ENCODE peak calls at places on chromosomes 13 and 19, in five cellular contexts. L, B, X, E and U are unnamed samples.

GRCh38 chr13:114200673-114201005 is 21.6 kb downstream of the CFAP97D2 start:
- DNase-seq in L (no peak), B (no peak), X (no peak), E (no peak), U (no peak)

GRCh38 chr13:100097821-100098220 is 8.9 kb downstream of the PCCA start:
- DNase-seq in L (no peak), B (no peak), X (no peak), E (no peak), U (no peak)

GRCh38 chr13:22505489-22505888 is 675.3 kb upstream of the SGCG start:
- DNase-seq in B (no peak), L (no peak), X (no peak), E (peak; percentile 91), U (no peak)

GRCh38 chr19:56637976-56638555 is 4.9 kb upstream of the SMIM17 start:
- DNase-seq in X (peak; percentile 30), L (peak; percentile 84), B (no peak), E (peak; percentile 42), U (peak; percentile 54)

GRCh38 chr13:94030415-94031119 is 448.9 kb downstream of the DCT start:
- DNase-seq in E (no peak), L (no peak), X (no peak), B (no peak), U (no peak)

GRCh38 chr19:48624791-48625723 is 5.8 kb downstream of the SPHK2 start:
- DNase-seq in L (peak; percentile 64), B (no peak), E (no peak), X (no peak), U (no peak)

GRCh38 chr13:111962431-111962891 is 104.5 kb upstream of the SOX1 start:
- DNase-seq in B (no peak), L (no peak), X (no peak), E (no peak), U (no peak)

GRCh38 chr19:31073485-31074221 is 275.6 kb downstream of the TSHZ3 start:
- DNase-seq in B (no peak), L (no peak), X (no peak), E (no peak), U (no peak)

GRCh38 chr13:24671367-24672117 is 8.7 kb upstream of the ATP12A start:
- DNase-seq in B (peak; percentile 47), L (no peak), E (peak; percentile 51), X (peak; percentile 50), U (peak; percentile 35)

GRCh38 chr13:99376924-99377323 is 69.7 kb upstream of the GPR183 start:
- DNase-seq in X (no peak), B (no peak), E (no peak), L (no peak), U (no peak)

GRCh38 chr13:38262211-38262610 is 87.4 kb upstream of the UFM1 start:
- DNase-seq in X (no peak), E (no peak), B (no peak), L (no peak), U (no peak)

GRCh38 chr13:110838867-110839538 is 75.9 kb downstream of the ANKRD10 start:
- DNase-seq in B (no peak), E (no peak), X (no peak), L (no peak), U (no peak)

GRCh38 chr13:41960195-41960699 is 662 bp downstream of the VWA8 start:
- DNase-seq in E (peak; percentile 5), X (no peak), B (no peak), L (no peak), U (no peak)

GRCh38 chr13:99969934-99970760 is 1.4 kb downstream of the ZIC5 start:
- DNase-seq in X (no peak), E (no peak), L (no peak), B (peak; percentile 45), U (no peak)

GRCh38 chr19:6464070-6464873 is at the start of gene CRB3:
- DNase-seq in E (no peak), X (no peak), L (no peak), B (peak; percentile 95), U (no peak)

GRCh38 chr13:30585748-30586262 is 31.9 kb upstream of the USPL1 start:
- DNase-seq in X (no peak), B (no peak), L (no peak), E (peak; percentile 66), U (no peak)

GRCh38 chr13:33455291-33455690 is 169.7 kb upstream of the STARD13 start:
- DNase-seq in B (no peak), L (no peak), E (peak; percentile 18), X (no peak), U (no peak)

GRCh38 chr19:7550987-7551761 is 15.7 kb downstream of the PNPLA6 start:
- DNase-seq in B (no peak), L (peak; percentile 82), X (no peak), E (peak; percentile 33), U (no peak)

GRCh38 chr19:36246006-36246391 is 31.1 kb downstream of the ZNF146 start:
- DNase-seq in X (no peak), B (no peak), L (no peak), E (no peak), U (no peak)

GRCh38 chr13:44365008-44365407 is 8.6 kb upstream of the SERP2 start:
- DNase-seq in X (no peak), L (no peak), E (peak; percentile 29), B (no peak), U (no peak)

GRCh38 chr13:61414686-61415664 is 674 bp downstream of the PCDH20 start:
- DNase-seq in X (no peak), B (no peak), E (peak; percentile 13), L (no peak), U (no peak)

GRCh38 chr13:110546389-110546788 is 15.1 kb downstream of the RAB20 start:
- DNase-seq in B (no peak), E (no peak), X (no peak), L (no peak), U (no peak)

GRCh38 chr13:51644649-51645048 is 60.4 kb downstream of the WDFY2 start:
- DNase-seq in E (no peak), B (no peak), X (no peak), L (no peak), U (no peak)

GRCh38 chr13:24630121-24630520 is 50.1 kb upstream of the ATP12A start:
- DNase-seq in B (no peak), E (no peak), L (no peak), X (no peak), U (no peak)

GRCh38 chr19:54433697-54434096 is 15.3 kb upstream of the LENG8 start:
- DNase-seq in E (no peak), X (no peak), B (no peak), L (no peak), U (no peak)

GRCh38 chr13:94413545-94413944 is 65.9 kb downstream of the DCT start:
- DNase-seq in L (no peak), B (no peak), X (no peak), E (no peak), U (no peak)

GRCh38 chr19:45179063-45179847 is 671 bp downstream of the BLOC1S3 start:
- DNase-seq in E (no peak), B (peak; percentile 66), X (no peak), L (peak; percentile 59), U (no peak)

GRCh38 chr13:110690516-110690915 is 15.4 kb downstream of the CARS2 start:
- DNase-seq in X (no peak), E (no peak), B (no peak), L (no peak), U (no peak)

GRCh38 chr13:38888309-38888708 is 102.3 kb downstream of the STOML3 start:
- DNase-seq in E (no peak), L (no peak), B (no peak), X (no peak), U (no peak)

GRCh38 chr13:20340759-20341161 is 108.6 kb upstream of the GJB6 start:
- DNase-seq in L (no peak), X (peak; percentile 64), E (no peak), B (no peak), U (no peak)

GRCh38 chr19:49570997-49571676 is 9.2 kb downstream of the NOSIP start:
- DNase-seq in B (no peak), X (no peak), E (no peak), L (peak; percentile 12), U (no peak)

GRCh38 chr13:112875627-112876026 is 93.4 kb upstream of the MCF2L start:
- DNase-seq in E (no peak), B (no peak), X (no peak), L (no peak), U (no peak)

DNA sequence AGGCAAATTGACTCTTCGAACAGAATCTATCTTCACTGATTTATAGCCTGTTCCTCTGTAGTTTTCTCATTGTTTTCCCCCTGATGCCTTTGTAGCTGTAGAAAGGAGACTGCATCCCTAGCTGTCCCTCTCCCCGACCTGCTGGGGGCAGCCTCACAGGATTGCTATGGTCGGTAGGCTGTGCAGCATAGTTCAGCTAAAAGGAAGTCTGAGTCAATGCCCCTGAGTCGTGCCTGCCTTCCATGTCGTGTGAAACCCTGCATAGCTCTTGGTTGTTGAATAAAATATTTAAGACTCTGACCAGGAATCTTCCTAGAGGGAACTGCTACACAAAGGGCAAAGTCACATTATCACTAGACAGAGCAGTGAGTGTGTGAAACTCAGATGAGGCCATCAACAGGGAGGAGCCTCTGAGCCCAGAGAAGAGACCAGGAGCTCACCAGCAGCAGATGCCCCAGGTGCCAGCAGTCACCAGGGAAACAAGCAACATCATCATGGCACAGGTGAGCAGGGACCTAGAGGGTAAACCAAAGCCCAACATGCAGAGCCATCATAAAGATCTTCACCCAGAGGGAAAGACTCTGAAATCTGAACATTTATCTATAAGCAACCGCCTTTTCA is 108.4 kb upstream of the NBEA start:
- DNase-seq in E (no peak), X (no peak), L (no peak), B (peak; percentile 38), U (no peak)
- TF ChIP-seq CTCF in E (no peak), X (no peak), L (no peak), B (no peak), U (no peak)

GRCh38 chr19:1466018-1466460 is 13.0 kb downstream of the C19orf25 start:
- DNase-seq in B (no peak), X (no peak), E (no peak), L (no peak), U (no peak)

GRCh38 chr19:1466461-1467227 is 12.4 kb downstream of the C19orf25 start:
- DNase-seq in E (no peak), X (no peak), L (no peak), B (no peak), U (no peak)

GRCh38 chr19:1467512-1468273 is 11.3 kb downstream of the C19orf25 start:
- DNase-seq in E (no peak), B (no peak), L (no peak), X (no peak), U (no peak)

GRCh38 chr19:1467228-1467511 is 11.8 kb downstream of the C19orf25 start:
- DNase-seq in X (no peak), L (no peak), B (no peak), E (no peak), U (no peak)

GRCh38 chr19:1465191-1466016 is 13.6 kb downstream of the C19orf25 start:
- DNase-seq in B (no peak), X (no peak), L (no peak), E (no peak), U (no peak)
- TF ChIP-seq CTCF in B (no peak), X (peak; percentile 15), L (no peak), E (peak; percentile 58), U (no peak)

GRCh38 chr19:1131718-1132552 is 28.1 kb downstream of the GPX4 start:
- DNase-seq in E (peak; percentile 63), L (peak; percentile 77), B (peak; percentile 81), X (peak; percentile 77), U (peak; percentile 85)
- TF ChIP-seq CTCF in E (peak; percentile 5), L (no peak), B (no peak), X (peak; percentile 43), U (no peak)

GRCh38 chr19:19204181-19204580 is 967 bp upstream of the NR2C2AP start:
- DNase-seq in L (no peak), B (no peak), E (no peak), X (no peak), U (no peak)
- TF ChIP-seq CTCF in L (no peak), B (no peak), E (no peak), X (no peak), U (no peak)

GRCh38 chr13:107865643-107866006 is 349.7 kb downstream of the LIG4 start:
- DNase-seq in X (no peak), E (no peak), B (no peak), L (no peak), U (no peak)
- TF ChIP-seq CTCF in X (no peak), E (no peak), B (no peak), L (no peak), U (no peak)